ENCODE peak calls at places on chromosomes 7 and 10, in eight cellular contexts. Q is pancreas; M is amniotic epithelial cell; V is neuronal stem cell; Z is CD8-positive, alpha-beta T cell; S is posterior cingulate gyrus; D is MM.1S; E is NCI-H1092. B is an unnamed sample.
A peak's percentile ranks its signal among the peaks of the same experiment; 100 is the strongest.

GRCh38 chr10:113808168-113808567 is 45.7 kb downstream of the DCLRE1A start:
- DNase-seq in S (no peak), Z (no peak), V (no peak), D (peak; percentile 21), Q (no peak), M (no peak), E (no peak), B (no peak)

GRCh38 chr7:158141806-158142518 is 445.7 kb downstream of the PTPRN2 start:
- DNase-seq in Q (no peak), D (no peak), E (no peak), V (no peak), M (no peak), S (no peak), Z (no peak), B (no peak)

GRCh38 chr7:75878312-75878768 is 494 bp upstream of the RHBDD2 start:
- DNase-seq in Q (no peak), D (no peak), M (no peak), S (no peak), Z (no peak), E (no peak), V (no peak), B (no peak)

GRCh38 chr10:132606536-132607316 is 69.1 kb downstream of the INPP5A start:
- DNase-seq in Q (no peak), Z (no peak), D (no peak), V (no peak), M (no peak), E (no peak), S (peak; percentile 62), B (peak; percentile 81)

GRCh38 chr10:126906704-126907422 is 1.6 kb downstream of the DOCK1 start:
- DNase-seq in S (no peak), Q (no peak), Z (no peak), D (no peak), E (no peak), V (no peak), M (no peak), B (no peak)

GRCh38 chr7:44396931-44397525 is 71.6 kb upstream of the CAMK2B start:
- DNase-seq in S (no peak), M (peak; percentile 86), Z (no peak), D (no peak), V (no peak), Q (no peak), E (peak; percentile 14), B (no peak)

GRCh38 chr10:100812978-100813377 is 67.6 kb downstream of the PAX2 start:
- DNase-seq in V (no peak), S (no peak), Q (no peak), D (no peak), M (no peak), Z (no peak), E (no peak), B (no peak)

GRCh38 chr7:112204072-112204775 is 2.0 kb downstream of the DOCK4 start:
- DNase-seq in Q (no peak), V (no peak), M (no peak), D (no peak), E (peak; percentile 40), S (no peak), Z (no peak), B (no peak)

GRCh38 chr10:121015916-121016315 is 164.8 kb downstream of the WDR11 start:
- DNase-seq in Q (no peak), D (no peak), S (no peak), E (no peak), Z (no peak), M (no peak), V (no peak), B (no peak)

GRCh38 chr10:71378341-71379117 is 18.2 kb upstream of the CDH23 start:
- DNase-seq in D (no peak), V (no peak), Z (no peak), E (no peak), Q (no peak), M (no peak), S (no peak), B (no peak)

GRCh38 chr7:151068069-151068773 is 8.8 kb downstream of the SLC4A2 start:
- DNase-seq in V (no peak), E (no peak), D (no peak), Z (no peak), M (peak; percentile 99), S (no peak), Q (no peak), B (no peak)

GRCh38 chr7:19112290-19113000 is 5.0 kb downstream of the TWIST1 start:
- DNase-seq in M (peak; percentile 61), Q (no peak), V (peak; percentile 38), S (no peak), Z (no peak), D (no peak), E (no peak), B (no peak)

GRCh38 chr10:47400786-47401185 is 16.7 kb upstream of the ZNF488 start:
- DNase-seq in Z (no peak), V (no peak), D (no peak), M (no peak), E (no peak), S (no peak), Q (no peak), B (no peak)

GRCh38 chr10:125881192-125881591 is at the start of gene DHX32:
- DNase-seq in D (no peak), V (peak; percentile 87), Q (no peak), M (no peak), Z (no peak), S (no peak), E (no peak), B (no peak)

GRCh38 chr7:128737867-128738390 is 1.2 kb upstream of the CALU start:
- DNase-seq in E (no peak), M (peak; percentile 61), Z (no peak), V (no peak), S (no peak), D (no peak), Q (no peak), B (no peak)

GRCh38 chr7:105713488-105714465 is 132.5 kb upstream of the EFCAB10 start:
- DNase-seq in V (no peak), Z (no peak), D (no peak), Q (no peak), E (no peak), M (no peak), S (no peak), B (no peak)

GRCh38 chr10:88228130-88228529 is 355.0 kb downstream of the RNLS start:
- DNase-seq in M (peak; percentile 32), Z (no peak), Q (no peak), E (no peak), D (no peak), S (no peak), V (no peak), B (no peak)

GRCh38 chr10:16429539-16429938 is 7.3 kb upstream of the PTER start:
- DNase-seq in D (no peak), M (no peak), Z (no peak), E (no peak), V (no peak), Q (no peak), S (no peak), B (no peak)

GRCh38 chr7:139186146-139186545 is 44.9 kb upstream of the UBN2 start:
- DNase-seq in Q (no peak), V (no peak), Z (no peak), E (no peak), D (no peak), S (no peak), M (no peak), B (no peak)

GRCh38 chr7:44333971-44334733 is 8.8 kb upstream of the CAMK2B start:
- DNase-seq in Z (no peak), E (no peak), Q (no peak), S (peak; percentile 72), D (no peak), M (peak; percentile 50), V (no peak), B (peak; percentile 64)

GRCh38 chr10:26773633-26774032 is 76.1 kb downstream of the PDSS1 start:
- DNase-seq in D (no peak), Z (no peak), M (peak; percentile 4), E (no peak), V (no peak), Q (no peak), S (no peak), B (no peak)

GRCh38 chr10:18303851-18304800 is 163.9 kb downstream of the CACNB2 start:
- DNase-seq in S (peak; percentile 54), D (no peak), E (no peak), M (no peak), V (no peak), Z (no peak), Q (no peak), B (no peak)

GRCh38 chr10:44413416-44413815 is 28.5 kb upstream of the CXCL12 start:
- DNase-seq in V (no peak), D (no peak), Q (no peak), E (no peak), M (no peak), S (no peak), Z (no peak), B (no peak)

GRCh38 chr7:47458057-47458456 is 123.9 kb downstream of the TNS3 start:
- DNase-seq in E (no peak), Q (no peak), D (no peak), M (no peak), S (no peak), Z (no peak), V (no peak), B (no peak)